ENCODE peak calls at places on chromosomes 13 and 19, in six cellular contexts. E is ovary, M is body of pancreas, T is H54, A is adrenal gland, H is tibial nerve. D is an unnamed sample.

GRCh38 chr19:39502640-39503417 is 4.1 kb downstream of the DLL3 start:
- DNase-seq in E (peak; percentile 67), M (peak; percentile 41), T (peak; percentile 97), A (peak; percentile 56), H (no peak), D (peak; percentile 67)

GRCh38 chr19:1907563-1908363 is 2.6 kb downstream of the ADAT3 start:
- DNase-seq in E (peak; percentile 67), M (peak; percentile 67), T (no peak), A (peak; percentile 59), H (no peak), D (no peak)

GRCh38 chr19:38221919-38222828 is 1.8 kb downstream of the DPF1 start:
- DNase-seq in E (no peak), M (no peak), T (no peak), A (no peak), H (no peak), D (no peak)

GRCh38 chr13:37934339-37935191 is 65.0 kb upstream of the TRPC4 start:
- DNase-seq in E (no peak), M (no peak), T (no peak), A (no peak), H (no peak), D (peak; percentile 56)

GRCh38 chr19:19192910-19193423 is 909 bp downstream of the RFXANK start:
- DNase-seq in E (no peak), M (no peak), T (no peak), A (no peak), H (no peak), D (no peak)

GRCh38 chr13:76778906-76779305 is 107.3 kb downstream of the KCTD12 start:
- DNase-seq in E (no peak), M (no peak), T (no peak), A (no peak), H (no peak), D (no peak)

GRCh38 chr13:44629465-44630183 is 53.5 kb upstream of the TSC22D1 start:
- DNase-seq in E (no peak), M (no peak), T (no peak), A (no peak), H (no peak), D (no peak)

GRCh38 chr13:42990147-42990990 is 1.7 kb downstream of the EPSTI1 start:
- DNase-seq in E (no peak), M (no peak), T (no peak), A (no peak), H (no peak), D (no peak)

GRCh38 chr13:37640499-37640898 is 41.9 kb upstream of the POSTN start:
- DNase-seq in E (no peak), M (no peak), T (no peak), A (no peak), H (no peak), D (no peak)

GRCh38 chr13:24223341-24224231 is 63.1 kb downstream of the SPATA13 start:
- DNase-seq in E (no peak), M (no peak), T (no peak), A (no peak), H (no peak), D (no peak)

GRCh38 chr13:28046981-28047380 is 53.4 kb downstream of the FLT3 start:
- DNase-seq in E (no peak), M (no peak), T (no peak), A (no peak), H (no peak), D (no peak)

GRCh38 chr13:85828094-85828684 is 29.0 kb upstream of the SLITRK6 start:
- DNase-seq in E (no peak), M (no peak), T (no peak), A (no peak), H (no peak), D (no peak)

GRCh38 chr13:40779796-40780285 is 8.9 kb upstream of the MRPS31 start:
- DNase-seq in E (no peak), M (no peak), T (no peak), A (no peak), H (no peak), D (no peak)

GRCh38 chr19:28691683-28692082 is 521.3 kb downstream of the UQCRFS1 start:
- DNase-seq in E (no peak), M (no peak), T (no peak), A (no peak), H (no peak), D (no peak)

GRCh38 chr19:1169921-1170885 is 3.9 kb downstream of the SBNO2 start:
- DNase-seq in E (peak; percentile 92), M (no peak), T (peak; percentile 70), A (peak; percentile 93), H (no peak), D (peak; percentile 16)

GRCh38 chr13:41053384-41053826 is 7.9 kb upstream of the WBP4 start:
- DNase-seq in E (no peak), M (no peak), T (no peak), A (no peak), H (no peak), D (no peak)

DNA sequence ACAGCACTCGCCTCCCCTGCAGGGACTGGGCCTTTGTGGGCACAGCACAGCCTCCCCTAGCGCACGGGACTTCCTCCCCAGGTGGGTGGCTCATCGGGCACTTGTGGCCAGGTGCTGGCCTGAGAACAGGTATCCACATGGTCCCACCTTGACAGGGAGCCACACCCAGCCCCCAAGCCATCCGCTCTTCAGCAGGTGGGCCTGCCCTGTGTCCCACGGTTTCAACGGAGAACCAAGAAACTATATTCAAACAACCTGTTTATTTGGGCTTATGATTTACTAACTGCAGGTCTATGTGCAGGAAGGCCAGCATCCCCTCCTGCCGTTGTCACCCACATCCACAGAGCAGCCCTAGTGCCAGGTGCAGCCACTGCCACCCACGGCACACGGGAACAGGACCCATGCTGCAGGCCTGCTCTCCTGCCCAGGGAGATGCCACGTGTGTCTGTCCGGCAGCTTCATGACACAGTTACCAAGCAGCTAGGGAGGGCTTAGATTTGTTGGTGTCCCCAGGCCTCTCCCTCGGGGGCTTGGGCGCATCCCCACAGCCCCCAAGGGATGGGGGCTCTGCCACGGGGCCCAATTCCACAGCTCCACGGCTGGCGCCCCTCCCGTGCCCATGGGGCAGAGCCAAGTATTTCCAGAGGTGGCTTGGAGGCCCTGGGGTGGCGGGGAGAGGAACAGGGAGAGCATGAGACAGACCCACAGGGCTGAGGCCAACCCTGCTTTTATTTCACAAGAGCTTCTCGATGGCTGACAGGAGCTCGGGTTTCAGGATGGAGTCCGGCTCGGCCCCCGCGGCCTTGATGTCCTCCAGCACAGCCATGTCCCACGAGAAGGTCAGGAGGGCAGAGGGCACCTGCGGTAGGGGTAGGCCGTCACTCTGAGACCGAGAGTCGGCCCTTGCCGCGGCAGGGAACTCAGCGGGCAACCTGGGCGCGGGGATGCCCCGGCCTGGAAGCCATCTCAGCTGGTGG is 12.5 kb downstream of the UBXN6 start:
- DNase-seq in E (no peak), M (no peak), T (no peak), A (peak; percentile 76), H (no peak), D (no peak)
- TF ChIP-seq POLR2A in E (no peak), M (no peak), T (no peak), A (peak; percentile 11), H (no peak), D (no peak)

GRCh38 chr13:112606125-112607001 is 18.4 kb upstream of the TUBGCP3 start:
- DNase-seq in E (peak; percentile 95), M (peak; percentile 93), T (peak; percentile 99), A (peak; percentile 95), H (peak; percentile 85), D (peak; percentile 95)
- TF ChIP-seq POLR2A in E (no peak), M (peak; percentile 53), T (peak; percentile 13), A (peak; percentile 44), H (no peak), D (peak; percentile 54)

DNA sequence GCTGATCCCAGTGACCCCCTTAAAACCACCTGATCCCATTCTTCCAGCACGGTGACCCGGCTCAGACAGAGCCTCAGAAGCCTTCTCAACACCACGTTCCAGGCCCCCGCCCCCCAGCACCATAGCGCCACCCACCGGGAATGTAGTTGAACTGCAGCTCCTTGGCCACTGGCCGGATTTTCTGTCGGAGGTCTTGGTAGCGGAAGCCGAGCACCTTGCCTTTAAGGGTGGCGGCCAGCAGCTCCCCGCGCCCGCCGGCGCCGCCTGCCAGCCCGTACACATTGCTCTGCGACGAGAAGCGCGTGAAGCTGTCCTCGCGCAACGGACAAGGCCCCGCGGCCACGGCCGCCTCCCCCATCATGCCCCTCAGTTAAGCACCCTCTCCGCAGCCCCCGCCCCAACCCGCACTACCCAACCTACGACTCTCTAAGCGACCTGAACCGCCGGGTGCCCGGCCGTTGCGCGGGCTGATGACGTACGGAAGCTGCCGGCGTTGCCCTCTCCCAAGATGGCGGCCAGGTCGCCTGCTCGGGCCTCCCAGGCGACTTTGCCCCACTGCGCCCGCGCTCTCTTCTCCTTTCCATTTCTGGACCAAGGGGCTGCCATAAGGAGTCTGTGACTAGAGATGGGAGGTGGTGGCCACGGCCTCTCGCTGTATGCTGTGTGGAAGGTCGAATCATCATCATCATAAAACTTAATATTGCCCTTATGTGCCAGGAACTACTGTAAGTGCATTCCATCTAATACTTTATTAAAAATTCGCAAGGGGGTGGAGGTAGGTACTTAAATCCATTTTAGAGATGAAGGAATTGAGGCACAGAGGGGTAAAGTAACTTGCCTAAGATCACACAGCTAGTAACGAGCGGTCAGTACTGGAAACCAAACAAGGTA is at the start of gene KPTN:
- DNase-seq in E (peak; percentile 92), M (peak; percentile 90), T (peak; percentile 86), A (peak; percentile 89), H (peak; percentile 71), D (peak; percentile 94)
- TF ChIP-seq POLR2A in E (peak; percentile 29), M (peak; percentile 72), T (peak; percentile 47), A (peak; percentile 59), H (no peak), D (no peak)

GRCh38 chr19:8512115-8512967 is 1.6 kb downstream of the ZNF414 start:
- DNase-seq in E (peak; percentile 56), M (no peak), T (peak; percentile 58), A (no peak), H (no peak), D (no peak)
- TF ChIP-seq POLR2A in E (no peak), M (no peak), T (no peak), A (no peak), H (no peak), D (no peak)

GRCh38 chr19:3977242-3978143 is 6.6 kb upstream of the DAPK3 start:
- DNase-seq in E (peak; percentile 51), M (peak; percentile 22), T (no peak), A (no peak), H (no peak), D (peak; percentile 22)
- TF ChIP-seq POLR2A in E (no peak), M (no peak), T (no peak), A (no peak), H (no peak), D (no peak)

DNA sequence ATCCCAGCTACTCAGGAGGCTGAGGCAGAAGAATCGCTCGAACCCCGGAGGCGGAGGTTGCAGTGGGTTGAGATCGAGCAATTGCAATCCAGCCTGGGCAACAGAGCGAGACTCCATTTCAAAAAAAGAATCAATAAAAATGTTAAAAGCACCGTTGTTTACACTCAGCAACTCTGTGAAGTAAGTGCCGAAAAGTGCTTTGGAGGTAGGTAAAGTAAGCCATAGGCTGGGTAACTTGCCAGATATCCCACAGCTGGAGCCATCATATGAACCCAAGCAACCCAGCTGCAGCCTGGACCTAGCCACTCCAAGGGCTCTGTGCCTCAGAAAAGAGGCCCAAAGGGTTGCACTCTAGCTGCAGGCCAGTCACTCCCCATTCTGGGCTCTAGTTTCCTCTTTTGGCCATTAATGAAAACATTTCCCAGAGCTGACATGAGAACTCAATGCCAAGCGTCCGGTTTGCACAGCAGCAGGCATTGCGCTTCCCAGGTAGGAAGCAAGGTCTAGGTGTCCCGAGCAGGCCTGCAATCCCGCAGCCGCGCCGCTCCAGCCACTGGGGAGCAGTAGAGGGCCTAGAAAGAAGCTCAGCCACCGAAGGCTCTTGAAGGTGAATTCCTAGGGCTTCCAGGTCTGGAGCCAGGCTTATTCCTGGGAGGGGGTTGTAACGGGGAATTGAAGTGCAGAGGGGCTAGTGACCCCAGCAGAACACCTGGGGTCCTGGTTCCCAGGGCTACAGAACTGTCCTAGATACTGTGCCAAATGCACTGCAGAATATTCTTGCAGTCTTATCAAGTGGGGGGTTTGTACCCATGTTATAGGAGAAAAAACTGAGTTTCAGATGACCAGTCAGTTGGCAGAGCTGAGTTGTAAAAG is 4.1 kb upstream of the CD79A start:
- DNase-seq in E (peak; percentile 59), M (peak; percentile 83), T (peak; percentile 68), A (peak; percentile 61), H (no peak), D (peak; percentile 65)
- TF ChIP-seq POLR2A in E (no peak), M (no peak), T (no peak), A (no peak), H (no peak), D (no peak)

D was measured in heart left ventricle.